ENCODE peak calls at places on chromosome 22, in ten cellular contexts. K is CD4-positive, alpha-beta memory T cell; M is BE2C; C is brain microvascular endothelial cell; L is mammary epithelial cell; P is RWPE2; D is IMR-90; Y is WERI-Rb-1; Q is HCT116; N is upper lobe of right lung. O is an unnamed sample.
A peak's percentile ranks its signal among the peaks of the same experiment; 100 is the strongest.

GRCh38 chr22:44358723-44359440 is 46.1 kb upstream of the SHISAL1 start:
- DNase-seq in D (no peak), C (no peak), P (peak; percentile 44), Y (no peak), K (no peak), Q (no peak), L (no peak), M (peak; percentile 11), N (peak; percentile 34), O (no peak)

GRCh38 chr22:43884600-43885318 is 7.1 kb downstream of the PNPLA5 start:
- DNase-seq in K (peak; percentile 17), M (peak; percentile 82), Y (peak; percentile 77), P (no peak), L (peak; percentile 23), C (peak; percentile 11), N (peak; percentile 82), Q (no peak), D (peak; percentile 31), O (no peak)

GRCh38 chr22:34966980-34967379 is 99.0 kb upstream of the ISX start:
- DNase-seq in D (no peak), M (no peak), L (peak; percentile 67), N (no peak), P (no peak), K (no peak), C (no peak), Q (no peak), Y (no peak), O (no peak)

GRCh38 chr22:38467904-38468760 is at the start of gene KDELR3:
- DNase-seq in Q (peak; percentile 15), Y (no peak), N (peak; percentile 86), M (peak; percentile 63), P (no peak), D (peak; percentile 71), L (peak; percentile 81), C (peak; percentile 40), K (no peak), O (no peak)

GRCh38 chr22:37627545-37627944 is 11.9 kb upstream of the SH3BP1 start:
- DNase-seq in Y (no peak), L (no peak), N (no peak), K (peak; percentile 64), M (no peak), P (no peak), D (no peak), C (no peak), Q (no peak), O (no peak)

GRCh38 chr22:22813126-22814075 is 74.2 kb upstream of the IGLL5 start:
- DNase-seq in N (no peak), D (no peak), K (no peak), C (no peak), Y (no peak), P (no peak), L (no peak), Q (no peak), M (no peak), O (no peak)

GRCh38 chr22:40247976-40248375 is 70.3 kb downstream of the TNRC6B start:
- DNase-seq in D (no peak), N (no peak), M (no peak), Y (no peak), P (no peak), C (no peak), K (peak; percentile 81), Q (no peak), L (no peak), O (no peak)

GRCh38 chr22:41976961-41977566 is 7.8 kb downstream of the SEPTIN3 start:
- DNase-seq in P (no peak), N (no peak), Y (peak; percentile 55), K (no peak), Q (no peak), M (peak; percentile 51), D (no peak), L (no peak), C (no peak), O (no peak)

GRCh38 chr22:44555597-44555996 is 57.6 kb upstream of the RTL6 start:
- DNase-seq in P (no peak), L (no peak), M (no peak), Q (no peak), D (no peak), N (no peak), C (no peak), K (no peak), Y (no peak), O (no peak)

GRCh38 chr22:47535681-47536080 is 773.2 kb downstream of the TBC1D22A start:
- DNase-seq in K (no peak), Y (no peak), N (no peak), C (no peak), Q (no peak), P (no peak), M (no peak), D (no peak), L (no peak), O (no peak)

GRCh38 chr22:41976070-41976901 is 7.0 kb downstream of the SEPTIN3 start:
- DNase-seq in M (peak; percentile 72), Q (no peak), C (no peak), L (no peak), D (no peak), Y (peak; percentile 57), P (no peak), K (peak; percentile 44), N (peak; percentile 76), O (no peak)

GRCh38 chr22:30561402-30562154 is 12.9 kb downstream of the GAL3ST1 start:
- DNase-seq in P (no peak), C (no peak), N (no peak), K (no peak), Q (no peak), L (no peak), D (no peak), M (no peak), Y (no peak), O (peak; percentile 30)

GRCh38 chr22:39920134-39920743 is 19.4 kb downstream of the GRAP2 start:
- DNase-seq in K (no peak), M (no peak), P (no peak), N (no peak), Y (no peak), D (no peak), L (no peak), Q (no peak), C (no peak), O (no peak)

GRCh38 chr22:36860821-36861659 is at the start of gene NCF4:
- DNase-seq in N (peak; percentile 86), K (peak; percentile 32), C (no peak), P (no peak), L (no peak), M (no peak), D (no peak), Y (no peak), Q (no peak), O (no peak)

GRCh38 chr22:17381237-17381913 is 12.1 kb downstream of the CECR2 start:
- DNase-seq in L (no peak), M (no peak), Q (no peak), C (no peak), D (no peak), Y (no peak), K (no peak), P (no peak), N (no peak), O (no peak)

DNA sequence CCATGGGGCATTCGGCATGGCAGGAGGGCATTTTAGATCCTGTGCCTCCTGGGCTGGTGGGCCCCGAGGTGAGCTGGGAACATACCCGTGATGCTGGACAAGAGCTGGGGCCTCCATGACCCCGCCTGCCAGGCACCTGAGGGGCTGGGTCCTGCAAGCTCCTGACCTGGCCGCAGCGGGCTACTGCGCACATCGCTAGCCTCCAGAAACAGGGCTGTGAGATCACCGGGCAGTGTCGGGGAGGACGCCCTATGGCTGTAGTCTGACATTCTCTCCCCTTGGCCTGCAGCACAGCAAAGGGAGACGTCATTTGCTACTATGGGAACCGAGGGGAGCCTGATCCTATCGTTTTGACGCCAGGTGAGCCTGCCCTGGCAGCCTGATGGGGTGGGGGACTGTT is 24.4 kb upstream of the DGCR8 start:
- DNase-seq in M (no peak), C (no peak), Q (no peak), P (no peak), L (no peak), D (no peak), K (no peak), Y (no peak), N (no peak), O (no peak)
- H3K36me3 ChIP-seq in M (no peaks in the 10 kb centered on the region), C (peaks cover 25% of the 10 kb centered on the region), Q (peaks cover 3% of the 10 kb centered on the region), P (peaks cover 3% of the 10 kb centered on the region), L (no peaks in the 10 kb centered on the region), D (peaks cover 50% of the 10 kb centered on the region), K (peaks cover 50% of the 10 kb centered on the region), Y (no peaks in the 10 kb centered on the region), N (peaks cover 68% of the 10 kb centered on the region), O (peaks cover 13% of the 10 kb centered on the region)

GRCh38 chr22:45703758-45704157 is 32.1 kb downstream of the ATXN10 start:
- DNase-seq in Q (no peak), L (peak; percentile 5), Y (no peak), M (no peak), K (no peak), P (no peak), D (no peak), N (no peak), C (no peak), O (no peak)
- H3K36me3 ChIP-seq in Q (peaks cover 15% of the 10 kb centered on the region), L (peaks cover 18% of the 10 kb centered on the region), Y (peaks cover 54% of the 10 kb centered on the region), M (peaks cover 46% of the 10 kb centered on the region), K (peaks cover 32% of the 10 kb centered on the region), P (peaks cover 80% of the 10 kb centered on the region), D (peaks cover 30% of the 10 kb centered on the region), N (peaks cover 69% of the 10 kb centered on the region), C (peaks cover 34% of the 10 kb centered on the region), O (peaks cover 50% of the 10 kb centered on the region)

GRCh38 chr22:26494506-26494905 is 10.8 kb downstream of the SRRD start:
- DNase-seq in Q (no peak), D (no peak), L (no peak), C (no peak), Y (no peak), N (no peak), M (no peak), P (no peak), K (no peak), O (no peak)
- H3K36me3 ChIP-seq in Q (peaks cover 57% of the 10 kb centered on the region), D (peaks cover 61% of the 10 kb centered on the region), L (peaks cover 45% of the 10 kb centered on the region), C (peaks cover 83% of the 10 kb centered on the region), Y (peaks cover 83% of the 10 kb centered on the region), N (peaks cover 96% of the 10 kb centered on the region), M (peaks cover 85% of the 10 kb centered on the region), P (peaks cover 92% of the 10 kb centered on the region), K (peaks cover 81% of the 10 kb centered on the region), O (peaks cover 83% of the 10 kb centered on the region)

GRCh38 chr22:23837496-23837859 is 1.3 kb downstream of the DERL3 start:
- DNase-seq in L (no peak), M (no peak), C (no peak), K (no peak), Q (no peak), N (no peak), P (no peak), Y (no peak), D (no peak), O (no peak)

GRCh38 chr22:23836692-23837495 is 1.9 kb downstream of the DERL3 start:
- DNase-seq in L (no peak), Q (no peak), C (no peak), P (peak; percentile 57), Y (no peak), D (no peak), N (no peak), K (no peak), M (no peak), O (no peak)

GRCh38 chr22:23834830-23835772 is 3.7 kb downstream of the DERL3 start:
- DNase-seq in C (no peak), K (no peak), L (no peak), N (peak; percentile 55), Q (no peak), P (peak; percentile 51), Y (peak; percentile 44), M (no peak), D (no peak), O (no peak)

GRCh38 chr22:23835773-23836144 is 3.0 kb downstream of the DERL3 start:
- DNase-seq in Q (no peak), C (no peak), Y (no peak), L (no peak), N (peak; percentile 50), P (no peak), K (no peak), D (no peak), M (no peak), O (no peak)

GRCh38 chr22:23836281-23836680 is 2.5 kb downstream of the DERL3 start:
- DNase-seq in M (no peak), D (no peak), N (no peak), Q (no peak), C (no peak), L (no peak), P (peak; percentile 42), Y (no peak), K (no peak), O (no peak)
- H3K36me3 ChIP-seq in M (peaks cover 48% of the 10 kb centered on the region), D (peaks cover 43% of the 10 kb centered on the region), N (peaks cover 47% of the 10 kb centered on the region), Q (peaks cover 2% of the 10 kb centered on the region), C (peaks cover 19% of the 10 kb centered on the region), L (no peaks in the 10 kb centered on the region), P (peaks cover 25% of the 10 kb centered on the region), Y (peaks cover 59% of the 10 kb centered on the region), K (peaks cover 10% of the 10 kb centered on the region), O (peaks cover 52% of the 10 kb centered on the region)